ENCODE peak calls at places on chromosomes 12 and 14, in eight cellular contexts. One of them, this sample, is unnamed.

GRCh38 chr12:65074932-65075331 is 46.2 kb downstream of the WIF1 start:
- DNase-seq in amniotic stem cell: no peak
- DNase-seq in MCF 10A: peak; percentile 13
- DNase-seq in stimulated activated CD4-positive, alpha-beta T cell treated with anti-CD3 and anti-CD28 coated beads, Interleukin-2, amount 100 ng/mL, for 24 hours: no peak
- DNase-seq in NCI-H774: no peak
- DNase-seq in Daoy: peak; percentile 6
- DNase-seq in NCI-H1105 treated with DMSO at 0.1 percent for 48 hours: no peak
- DNase-seq in activated T-helper 1 cell treated with Interleukin-2 at 50 U/mL for 16 hours: no peak
- DNase-seq in this sample: no peak

GRCh38 chr14:24100982-24101494 is 6.9 kb downstream of the PCK2 start:
- DNase-seq in activated T-helper 1 cell treated with Interleukin-2 at 50 U/mL for 16 hours: no peak
- DNase-seq in MCF 10A: no peak
- DNase-seq in stimulated activated CD4-positive, alpha-beta T cell treated with anti-CD3 and anti-CD28 coated beads, Interleukin-2, amount 100 ng/mL, for 24 hours: no peak
- DNase-seq in NCI-H774: no peak
- DNase-seq in Daoy: no peak
- DNase-seq in amniotic stem cell: no peak
- DNase-seq in NCI-H1105 treated with DMSO at 0.1 percent for 48 hours: no peak
- DNase-seq in this sample: no peak

GRCh38 chr12:10952645-10953044 is 13.6 kb upstream of the TAS2R14 start:
- DNase-seq in Daoy: no peak
- DNase-seq in NCI-H1105 treated with DMSO at 0.1 percent for 48 hours: no peak
- DNase-seq in amniotic stem cell: no peak
- DNase-seq in activated T-helper 1 cell treated with Interleukin-2 at 50 U/mL for 16 hours: no peak
- DNase-seq in stimulated activated CD4-positive, alpha-beta T cell treated with anti-CD3 and anti-CD28 coated beads, Interleukin-2, amount 100 ng/mL, for 24 hours: no peak
- DNase-seq in NCI-H774: no peak
- DNase-seq in MCF 10A: no peak
- DNase-seq in this sample: no peak

GRCh38 chr12:124392991-124393790 is 98.3 kb downstream of the RFLNA start:
- DNase-seq in amniotic stem cell: no peak
- DNase-seq in NCI-H1105 treated with DMSO at 0.1 percent for 48 hours: peak; percentile 17
- DNase-seq in MCF 10A: peak; percentile 92
- DNase-seq in stimulated activated CD4-positive, alpha-beta T cell treated with anti-CD3 and anti-CD28 coated beads, Interleukin-2, amount 100 ng/mL, for 24 hours: no peak
- DNase-seq in Daoy: peak; percentile 89
- DNase-seq in NCI-H774: no peak
- DNase-seq in activated T-helper 1 cell treated with Interleukin-2 at 50 U/mL for 16 hours: no peak
- DNase-seq in this sample: no peak

GRCh38 chr14:36583242-36584166 is 1.1 kb upstream of the NKX2-8 start:
- DNase-seq in NCI-H774: no peak
- DNase-seq in activated T-helper 1 cell treated with Interleukin-2 at 50 U/mL for 16 hours: no peak
- DNase-seq in amniotic stem cell: no peak
- DNase-seq in NCI-H1105 treated with DMSO at 0.1 percent for 48 hours: no peak
- DNase-seq in stimulated activated CD4-positive, alpha-beta T cell treated with anti-CD3 and anti-CD28 coated beads, Interleukin-2, amount 100 ng/mL, for 24 hours: no peak
- DNase-seq in Daoy: peak; percentile 17
- DNase-seq in MCF 10A: no peak
- DNase-seq in this sample: no peak

GRCh38 chr12:30999011-30999410 is 72.5 kb downstream of the TSPAN11 start:
- DNase-seq in stimulated activated CD4-positive, alpha-beta T cell treated with anti-CD3 and anti-CD28 coated beads, Interleukin-2, amount 100 ng/mL, for 24 hours: no peak
- DNase-seq in NCI-H1105 treated with DMSO at 0.1 percent for 48 hours: no peak
- DNase-seq in amniotic stem cell: no peak
- DNase-seq in Daoy: no peak
- DNase-seq in MCF 10A: no peak
- DNase-seq in NCI-H774: no peak
- DNase-seq in activated T-helper 1 cell treated with Interleukin-2 at 50 U/mL for 16 hours: no peak
- DNase-seq in this sample: no peak

GRCh38 chr12:85356596-85357385 is 76.8 kb downstream of the ALX1 start:
- DNase-seq in NCI-H774: no peak
- DNase-seq in Daoy: no peak
- DNase-seq in activated T-helper 1 cell treated with Interleukin-2 at 50 U/mL for 16 hours: no peak
- DNase-seq in NCI-H1105 treated with DMSO at 0.1 percent for 48 hours: no peak
- DNase-seq in amniotic stem cell: no peak
- DNase-seq in MCF 10A: peak; percentile 6
- DNase-seq in stimulated activated CD4-positive, alpha-beta T cell treated with anti-CD3 and anti-CD28 coated beads, Interleukin-2, amount 100 ng/mL, for 24 hours: no peak
- DNase-seq in this sample: no peak

GRCh38 chr12:52181757-52182156 is 10.1 kb downstream of the KRT80 start:
- DNase-seq in stimulated activated CD4-positive, alpha-beta T cell treated with anti-CD3 and anti-CD28 coated beads, Interleukin-2, amount 100 ng/mL, for 24 hours: no peak
- DNase-seq in NCI-H774: no peak
- DNase-seq in NCI-H1105 treated with DMSO at 0.1 percent for 48 hours: peak; percentile 55
- DNase-seq in Daoy: peak; percentile 94
- DNase-seq in activated T-helper 1 cell treated with Interleukin-2 at 50 U/mL for 16 hours: no peak
- DNase-seq in MCF 10A: peak; percentile 84
- DNase-seq in amniotic stem cell: peak; percentile 51
- DNase-seq in this sample: no peak

GRCh38 chr14:91961297-91962220 is 14.1 kb upstream of the FBLN5 start:
- DNase-seq in activated T-helper 1 cell treated with Interleukin-2 at 50 U/mL for 16 hours: no peak
- DNase-seq in stimulated activated CD4-positive, alpha-beta T cell treated with anti-CD3 and anti-CD28 coated beads, Interleukin-2, amount 100 ng/mL, for 24 hours: peak; percentile 19
- DNase-seq in amniotic stem cell: no peak
- DNase-seq in NCI-H774: no peak
- DNase-seq in Daoy: no peak
- DNase-seq in MCF 10A: no peak
- DNase-seq in NCI-H1105 treated with DMSO at 0.1 percent for 48 hours: no peak
- DNase-seq in this sample: no peak

GRCh38 chr12:122028601-122029560 is 7.2 kb downstream of the BCL7A start:
- DNase-seq in Daoy: no peak
- DNase-seq in NCI-H774: peak; percentile 29
- DNase-seq in stimulated activated CD4-positive, alpha-beta T cell treated with anti-CD3 and anti-CD28 coated beads, Interleukin-2, amount 100 ng/mL, for 24 hours: peak; percentile 30
- DNase-seq in amniotic stem cell: no peak
- DNase-seq in activated T-helper 1 cell treated with Interleukin-2 at 50 U/mL for 16 hours: no peak
- DNase-seq in NCI-H1105 treated with DMSO at 0.1 percent for 48 hours: no peak
- DNase-seq in MCF 10A: peak; percentile 20
- DNase-seq in this sample: no peak

GRCh38 chr12:83102499-83102898 is 415.8 kb downstream of the TMTC2 start:
- DNase-seq in MCF 10A: no peak
- DNase-seq in amniotic stem cell: no peak
- DNase-seq in NCI-H1105 treated with DMSO at 0.1 percent for 48 hours: no peak
- DNase-seq in activated T-helper 1 cell treated with Interleukin-2 at 50 U/mL for 16 hours: no peak
- DNase-seq in NCI-H774: no peak
- DNase-seq in Daoy: no peak
- DNase-seq in stimulated activated CD4-positive, alpha-beta T cell treated with anti-CD3 and anti-CD28 coated beads, Interleukin-2, amount 100 ng/mL, for 24 hours: no peak
- DNase-seq in this sample: no peak